ENCODE peak calls at places on chromosomes 13 and 19, in six cellular contexts. Z is neural progenitor cell, I is mucosa of descending colon, H is transverse colon, O is Panc1, J is ovary. M is an unnamed sample. For H3K4me1, the result is how much of the 10 kb centered on the place peaks cover.

GRCh38 chr19:35298561-35298972 is 6.6 kb downstream of the MAG start:
- DNase-seq in Z (no peak), H (no peak), I (no peak), J (no peak), O (no peak), M (no peak)

GRCh38 chr13:45851171-45851889 is at the start of gene SIAH3:
- DNase-seq in Z (peak), J (no peak), I (peak), O (no peak), H (no peak), M (no peak)

GRCh38 chr13:30038884-30039283 is 188.5 kb upstream of the UBL3 start:
- DNase-seq in O (no peak), H (no peak), I (no peak), Z (peak), J (no peak), M (no peak)

GRCh38 chr13:106533940-106534843 is 1.3 kb downstream of the EFNB2 start:
- DNase-seq in H (peak), J (peak), Z (peak), I (peak), O (no peak), M (peak)

GRCh38 chr19:18440421-18440877 is 2.5 kb upstream of the ISYNA1 start:
- DNase-seq in H (no peak), I (peak), O (no peak), Z (no peak), J (peak), M (no peak)

GRCh38 chr13:94312511-94313191 is 166.8 kb downstream of the DCT start:
- DNase-seq in J (no peak), O (no peak), Z (peak), I (no peak), H (no peak), M (no peak)

GRCh38 chr13:61144834-61145593 is 270.6 kb downstream of the PCDH20 start:
- DNase-seq in O (no peak), Z (no peak), J (no peak), I (no peak), H (no peak), M (no peak)

GRCh38 chr13:50951366-50951765 is 41.8 kb downstream of the RNASEH2B start:
- DNase-seq in H (no peak), O (no peak), J (no peak), Z (no peak), I (no peak), M (no peak)

GRCh38 chr19:17965370-17966114 is 1.4 kb upstream of the KCNN1 start:
- DNase-seq in J (no peak), Z (peak), O (no peak), I (no peak), H (no peak), M (no peak)

GRCh38 chr13:52703482-52703881 is 36.1 kb downstream of the CNMD start:
- DNase-seq in Z (no peak), H (no peak), I (no peak), J (no peak), O (no peak), M (no peak)

GRCh38 chr13:99103536-99103935 is 97.1 kb upstream of the UBAC2 start:
- DNase-seq in O (no peak), I (no peak), J (no peak), H (no peak), Z (peak), M (no peak)

GRCh38 chr19:1315470-1316166 is 29.9 kb downstream of the EFNA2 start:
- DNase-seq in Z (peak), O (no peak), H (peak), I (peak), J (peak), M (peak)
- TF ChIP-seq CTCF in Z (peak), O (peak), H (peak), I (peak), J (peak), M (peak)

GRCh38 chr13:36920612-36921185 is 661 bp upstream of the SMAD9 start:
- DNase-seq in H (no peak), Z (peak), I (no peak), O (no peak), J (no peak), M (no peak)

GRCh38 chr13:36919833-36920611 is at the start of gene SMAD9:
- DNase-seq in I (peak), O (no peak), Z (peak), H (peak), J (peak), M (peak)

GRCh38 chr13:36919206-36919832 is 719 bp downstream of the SMAD9 start:
- DNase-seq in J (peak), H (peak), O (no peak), Z (peak), I (peak), M (peak)

GRCh38 chr13:36915891-36916640 is 4.0 kb downstream of the SMAD9 start:
- DNase-seq in O (no peak), H (no peak), J (no peak), Z (no peak), I (no peak), M (no peak)

DNA sequence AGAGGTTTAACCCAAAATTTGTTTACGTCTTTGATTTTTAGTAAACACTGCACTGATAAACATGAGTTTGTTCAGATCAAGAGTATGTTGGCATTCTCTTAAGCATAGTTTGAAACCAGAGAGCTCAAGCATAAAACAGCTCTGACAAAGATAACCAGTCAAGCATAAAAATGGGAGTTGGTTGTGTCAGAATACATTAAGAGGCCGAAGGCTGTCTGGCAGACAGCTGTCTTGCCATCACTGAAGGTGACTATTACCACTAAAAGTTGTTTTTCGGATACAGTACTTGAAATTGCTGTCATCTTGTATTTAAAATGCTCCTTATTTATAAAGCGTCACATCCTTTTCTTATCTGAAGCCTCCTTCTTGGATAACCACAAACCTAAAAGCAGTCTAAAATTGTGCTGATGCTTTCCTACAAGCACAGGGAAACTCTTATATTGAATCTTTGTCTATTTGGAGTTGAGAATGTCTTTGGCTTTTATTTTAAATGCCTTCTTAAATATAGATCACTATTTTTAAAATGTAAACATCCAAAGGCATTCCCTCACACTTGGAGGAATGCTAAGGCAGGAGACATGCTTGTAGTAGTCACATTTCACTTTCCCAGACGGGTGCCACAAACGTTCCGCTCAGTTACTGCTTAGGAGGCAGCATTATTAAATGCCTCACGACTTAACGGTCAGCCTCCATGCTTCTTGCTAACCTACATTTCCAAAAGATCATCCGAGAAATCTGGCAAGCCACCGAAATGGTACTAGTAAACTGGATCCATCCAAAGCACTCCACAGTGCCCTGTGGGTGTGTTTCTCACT is 1.6 kb downstream of the SMAD9 start:
- DNase-seq in H (no peak), I (no peak), O (no peak), Z (peak), J (no peak), M (no peak)
- H3K4me3 ChIP-seq in H (peak), I (no peak), O (peak), Z (peak), J (peak), M (peak)

DNA sequence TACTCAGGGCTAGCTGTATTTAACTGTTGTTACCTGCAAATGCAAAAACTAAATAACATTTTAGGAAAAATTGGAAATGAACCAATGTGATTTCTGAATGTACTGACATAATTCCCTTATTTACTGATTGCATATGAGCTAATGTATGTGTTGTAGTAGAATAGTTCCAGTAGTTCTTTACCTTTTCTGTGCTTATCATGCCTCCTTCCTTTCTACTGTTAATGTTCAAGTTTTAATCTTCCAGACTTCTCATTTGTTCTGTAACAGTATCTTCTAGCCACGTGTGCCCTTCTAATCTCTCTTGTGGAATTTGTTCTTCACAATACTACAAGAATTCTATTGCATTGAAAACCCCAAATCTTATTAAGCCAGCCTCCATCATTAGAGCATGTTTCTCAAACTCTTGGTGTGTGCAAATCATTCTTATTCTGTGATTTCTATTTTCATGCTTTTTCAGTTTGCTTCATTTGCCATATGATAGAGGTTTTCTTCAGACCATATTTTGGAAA is 17.7 kb downstream of the LSM14A start:
- DNase-seq in Z (no peak), H (no peak), I (no peak), O (no peak), J (no peak), M (no peak)
- H3K4me1 ChIP-seq in Z (under half), H (half or more), I (under half), O (under half), J (under half), M (under half)

GRCh38 chr19:21432590-21432989 is 35.7 kb downstream of the ZNF493 start:
- DNase-seq in Z (no peak), O (no peak), I (no peak), H (no peak), J (no peak), M (no peak)

GRCh38 chr19:21434516-21434915 is 37.6 kb downstream of the ZNF493 start:
- DNase-seq in H (no peak), Z (no peak), O (no peak), J (no peak), I (no peak), M (no peak)

GRCh38 chr19:21434967-21435544 is 38.1 kb downstream of the ZNF493 start:
- DNase-seq in J (no peak), O (no peak), H (no peak), Z (no peak), I (no peak), M (no peak)

GRCh38 chr19:21430674-21431073 is 33.7 kb downstream of the ZNF493 start:
- DNase-seq in J (no peak), Z (no peak), H (no peak), O (no peak), I (no peak), M (no peak)
- TF ChIP-seq CTCF in J (no peak), Z (no peak), H (no peak), O (no peak), I (no peak), M (no peak)

DNA sequence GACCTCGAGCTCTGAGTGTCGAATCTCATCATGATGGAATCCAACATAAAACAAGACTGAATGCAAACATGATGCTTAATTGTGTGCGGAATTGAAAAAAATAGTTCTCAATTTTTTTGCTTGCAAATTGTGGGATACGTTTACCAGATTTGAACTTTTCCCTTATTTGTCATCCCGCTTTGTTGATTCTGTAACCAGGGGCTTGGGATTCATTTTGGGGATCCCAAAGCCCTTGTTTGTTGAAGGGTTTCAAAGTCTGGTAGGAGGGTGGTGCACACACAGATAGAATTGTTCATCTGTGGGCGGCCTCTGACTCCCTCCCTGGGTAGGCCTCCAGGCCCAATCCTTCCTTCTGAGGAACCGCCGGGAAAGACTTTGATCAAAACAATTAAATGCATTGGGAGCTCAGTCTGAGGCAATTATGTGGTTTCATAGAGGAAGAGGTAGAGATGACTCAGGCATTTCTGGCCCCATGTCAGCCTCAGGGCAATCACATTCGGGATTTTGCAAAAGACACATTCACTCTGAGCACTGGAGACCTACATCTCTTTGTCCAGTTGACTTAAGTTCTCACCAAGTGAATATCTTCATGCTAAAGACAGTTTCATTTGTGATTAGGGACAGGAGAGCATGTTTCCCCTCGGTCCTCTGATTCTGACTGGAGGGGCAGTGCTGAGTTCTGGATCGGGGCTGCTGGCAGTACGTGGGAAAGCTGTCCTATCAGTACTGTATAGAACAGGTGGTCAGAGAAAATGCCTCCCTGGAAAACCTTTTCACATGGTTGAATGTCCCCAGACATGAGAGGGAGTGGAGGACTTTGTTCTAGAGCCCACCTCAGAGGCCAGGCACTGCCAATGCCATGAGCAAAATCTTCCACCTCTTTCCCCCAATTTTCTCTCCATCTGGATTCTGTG is 27.8 kb upstream of the IGFL4 start:
- DNase-seq in I (no peak), H (peak), O (no peak), J (no peak), Z (no peak), M (no peak)
- H3K4me3 ChIP-seq in I (no peak), H (no peak), O (no peak), J (no peak), Z (no peak), M (no peak)

GRCh38 chr19:50332264-50333038 is 3.3 kb upstream of the KCNC3 start:
- DNase-seq in H (no peak), Z (peak), I (no peak), J (no peak), O (no peak), M (no peak)

GRCh38 chr19:50333235-50333736 is 4.1 kb upstream of the KCNC3 start:
- DNase-seq in I (peak), J (peak), O (peak), Z (peak), H (peak), M (peak)

GRCh38 chr19:50332014-50332263 is 2.8 kb upstream of the KCNC3 start:
- DNase-seq in J (no peak), Z (no peak), I (no peak), O (no peak), H (no peak), M (no peak)

GRCh38 chr19:50334741-50335421 is 5.7 kb upstream of the KCNC3 start:
- DNase-seq in I (peak), J (no peak), O (no peak), H (no peak), Z (no peak), M (no peak)

DNA sequence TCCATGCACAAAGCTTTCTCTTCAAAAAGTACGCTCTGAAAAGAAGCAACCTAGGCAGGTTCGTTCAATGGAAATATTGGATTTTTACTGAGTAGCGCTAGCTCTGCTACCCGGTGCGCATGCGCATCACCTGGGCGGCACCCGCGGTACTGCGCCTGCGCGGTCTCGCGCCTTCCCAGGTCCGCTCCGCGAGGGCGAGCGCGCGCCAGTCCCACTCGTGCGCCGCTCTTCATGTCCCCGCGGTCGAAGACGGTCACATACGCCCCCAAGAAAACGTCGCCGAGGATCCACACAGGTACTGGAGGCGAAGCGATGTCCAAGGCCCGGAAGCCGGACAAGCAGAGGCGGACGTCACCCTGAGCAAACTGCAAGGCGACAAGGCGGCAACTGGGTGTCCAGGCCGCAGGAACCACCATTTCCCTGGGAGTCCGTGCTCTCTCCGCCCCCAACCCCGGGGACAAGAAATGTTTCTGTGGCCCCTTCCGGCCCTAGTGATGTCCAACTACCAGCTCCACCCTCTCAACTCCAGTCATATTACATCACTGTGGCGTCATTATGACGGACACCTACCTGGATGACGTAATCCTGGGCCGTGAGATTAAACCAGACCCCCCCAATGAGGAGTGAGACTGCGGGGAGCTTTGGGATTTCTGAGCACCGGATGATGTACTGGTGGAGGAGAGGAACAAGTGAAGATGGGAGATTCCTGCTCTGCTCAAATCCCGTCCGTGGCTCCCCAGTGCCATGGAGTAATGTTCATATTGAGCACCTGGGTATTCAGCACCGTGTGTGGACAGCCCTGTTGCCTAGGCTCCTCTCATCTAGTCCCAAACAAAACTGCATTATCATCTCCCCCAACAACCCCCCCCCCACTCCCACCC is 4.8 kb upstream of the KCNC3 start:
- DNase-seq in H (peak), O (no peak), J (peak), I (peak), Z (peak), M (peak)
- H3K4me1 ChIP-seq in H (under half), O (under half), J (under half), I (under half), Z (under half), M (under half)

DNA sequence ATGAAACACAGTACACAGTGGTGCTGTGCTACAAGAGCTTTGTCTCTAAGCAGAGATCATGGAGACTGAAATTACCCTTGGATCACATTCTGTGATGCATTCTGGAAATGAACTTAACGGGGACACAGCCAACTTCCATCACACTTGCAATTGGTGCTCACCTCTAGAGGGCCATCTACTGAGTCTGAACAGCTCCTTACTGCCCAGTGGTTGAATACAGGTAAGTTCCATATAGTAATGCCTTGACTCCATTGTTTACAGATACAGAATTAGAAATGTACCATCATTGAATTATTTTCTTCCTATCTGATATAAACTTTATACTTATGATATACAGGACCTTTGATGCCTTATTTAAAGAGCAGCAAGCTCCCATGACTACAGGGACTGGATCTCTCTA is 686.4 kb downstream of the PCDH9 start:
- DNase-seq in J (no peak), I (no peak), O (no peak), Z (no peak), H (no peak), M (no peak)
- TF ChIP-seq CTCF in J (no peak), I (no peak), O (peak), Z (peak), H (no peak), M (no peak)

GRCh38 chr13:39773833-39774232 is 118.4 kb downstream of the COG6 start:
- DNase-seq in I (no peak), Z (no peak), O (no peak), H (no peak), J (no peak), M (no peak)

GRCh38 chr13:39768962-39769361 is 113.5 kb downstream of the COG6 start:
- DNase-seq in J (no peak), I (no peak), Z (no peak), H (no peak), O (no peak), M (no peak)

GRCh38 chr13:39767791-39768564 is 112.5 kb downstream of the COG6 start:
- DNase-seq in H (peak), O (no peak), Z (peak), I (peak), J (no peak), M (no peak)

GRCh38 chr13:39766464-39767167 is 111.2 kb downstream of the COG6 start:
- DNase-seq in H (no peak), I (no peak), J (no peak), O (no peak), Z (no peak), M (no peak)

DNA sequence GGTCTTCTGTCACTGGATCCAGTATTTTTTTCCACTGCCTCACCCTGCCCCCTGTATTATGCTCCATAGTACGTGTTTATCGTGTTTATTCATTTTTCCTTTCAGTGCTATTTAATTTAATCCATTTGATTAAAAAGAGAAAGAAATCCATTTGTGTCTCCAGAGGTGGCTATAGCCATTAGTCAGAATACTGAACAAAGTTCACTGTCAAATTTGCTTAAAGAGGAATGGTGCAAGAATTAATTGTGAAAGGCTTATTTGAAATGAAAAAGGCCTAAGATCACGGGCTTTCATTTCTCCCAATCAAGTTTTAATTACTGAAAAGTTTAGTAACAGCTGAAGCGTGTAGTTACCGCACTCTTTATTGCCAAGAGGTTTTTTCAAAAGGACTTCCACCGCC is 115.1 kb downstream of the COG6 start:
- DNase-seq in I (no peak), O (no peak), Z (no peak), J (no peak), H (no peak), M (no peak)
- H3K4me3 ChIP-seq in I (no peak), O (no peak), Z (no peak), J (no peak), H (no peak), M (no peak)

GRCh38 chr19:51746731-51747130 is 4.9 kb downstream of the FPR1 start:
- DNase-seq in H (no peak), Z (no peak), O (no peak), I (no peak), J (no peak), M (no peak)
- H3K4me1 ChIP-seq in H (under half), Z (under half), O (under half), I (under half), J (under half), M (under half)

GRCh38 chr19:1605236-1606137 is at the start of gene UQCR11:
- DNase-seq in O (peak), H (peak), Z (peak), J (peak), I (peak), M (peak)

GRCh38 chr19:1599460-1599846 is 5.8 kb downstream of the UQCR11 start:
- DNase-seq in H (no peak), O (no peak), I (no peak), Z (no peak), J (no peak), M (no peak)

GRCh38 chr19:1602091-1602707 is 3.1 kb downstream of the UQCR11 start:
- DNase-seq in H (no peak), O (no peak), I (no peak), Z (no peak), J (peak), M (no peak)

GRCh38 chr19:1598777-1599459 is 6.3 kb upstream of the MBD3 start:
- DNase-seq in I (no peak), Z (no peak), H (no peak), J (no peak), O (no peak), M (no peak)

GRCh38 chr19:1601613-1602064 is 3.6 kb downstream of the UQCR11 start:
- DNase-seq in J (no peak), O (no peak), Z (no peak), I (no peak), H (no peak), M (no peak)
- TF ChIP-seq CTCF in J (no peak), O (no peak), Z (peak), I (no peak), H (peak), M (no peak)